ENCODE peak calls at places on chromosomes 5 and 9, in four cellular contexts. H, J, C and F are unnamed samples.

GRCh38 chr5:79396265-79396664 is 117.7 kb downstream of the HOMER1 start:
- DNase-seq in J (no peak), H (peak), C (no peak), F (peak)

GRCh38 chr5:92222449-92222848 is 839.3 kb upstream of the ARRDC3 start:
- DNase-seq in C (no peak), H (no peak), J (no peak), F (no peak)

GRCh38 chr5:174589599-174589998 is 134.8 kb upstream of the MSX2 start:
- DNase-seq in J (peak), C (peak), H (no peak), F (no peak)

GRCh38 chr5:171649002-171649401 is 136.6 kb upstream of the SMIM23 start:
- DNase-seq in H (no peak), J (no peak), C (no peak), F (no peak)

GRCh38 chr9:37903581-37903830 is 421 bp downstream of the SLC25A51 start:
- DNase-seq in C (peak), J (peak), H (no peak), F (no peak)

GRCh38 chr5:137395011-137395755 is 103.9 kb downstream of the SPOCK1 start:
- DNase-seq in C (no peak), H (peak), J (no peak), F (no peak)

GRCh38 chr5:1744393-1745189 is 55.0 kb downstream of the MRPL36 start:
- DNase-seq in H (no peak), J (no peak), C (no peak), F (no peak)

GRCh38 chr5:5523066-5523505 is 100.6 kb downstream of the ICE1 start:
- DNase-seq in H (peak), C (no peak), J (no peak), F (peak)

GRCh38 chr5:119070578-119070827 is 384 bp upstream of the DMXL1 start:
- DNase-seq in C (peak), H (no peak), J (no peak), F (no peak)

GRCh38 chr9:1759901-1760300 is 255.2 kb upstream of the SMARCA2 start:
- DNase-seq in H (no peak), C (no peak), J (no peak), F (no peak)

GRCh38 chr5:15992918-15993317 is 186.7 kb downstream of the MARCHF11 start:
- DNase-seq in H (peak), C (no peak), J (no peak), F (peak)

GRCh38 chr5:36502608-36503007 is 103.8 kb upstream of the SLC1A3 start:
- DNase-seq in J (no peak), C (no peak), H (peak), F (peak)

GRCh38 chr5:119996128-119996527 is 366.8 kb downstream of the FAM170A start:
- DNase-seq in H (peak), C (no peak), J (no peak), F (no peak)

GRCh38 chr5:136166909-136167308 is 26.1 kb downstream of the SMIM32 start:
- DNase-seq in J (no peak), C (no peak), H (no peak), F (no peak)